ENCODE peak calls at places on chromosome 11, in four cellular contexts. D is tibial nerve, E is neuronal stem cell, Y is H9. P is an unnamed sample.

GRCh38 chr11:72039108-72039850 is 40.6 kb downstream of the IL18BP start:
- DNase-seq in D (no peak), E (no peak), Y (no peak), P (no peak)

GRCh38 chr11:914204-914603 is 3.6 kb upstream of the CHID1 start:
- DNase-seq in D (no peak), E (no peak), Y (no peak), P (no peak)

GRCh38 chr11:102430158-102430836 is 22.3 kb downstream of the TMEM123 start:
- DNase-seq in D (no peak), E (no peak), Y (no peak), P (no peak)

GRCh38 chr11:118342503-118343161 is at the start of gene CD3D:
- DNase-seq in D (no peak), E (no peak), Y (no peak), P (peak; percentile 72)

GRCh38 chr11:86606270-86606848 is 66.1 kb downstream of the ME3 start:
- DNase-seq in D (no peak), E (no peak), Y (no peak), P (no peak)

GRCh38 chr11:1567052-1567720 is 4.9 kb downstream of the DUSP8 start:
- DNase-seq in D (no peak), E (no peak), Y (peak; percentile 24), P (no peak)

GRCh38 chr11:44737686-44738085 is 10.9 kb downstream of the TSPAN18 start:
- DNase-seq in D (no peak), E (no peak), Y (no peak), P (no peak)

GRCh38 chr11:127627629-127628462 is 627.3 kb upstream of the KIRREL3 start:
- DNase-seq in D (no peak), E (no peak), Y (no peak), P (no peak)

GRCh38 chr11:43825217-43825816 is 55.3 kb upstream of the ALKBH3 start:
- DNase-seq in D (peak; percentile 25), E (no peak), Y (no peak), P (no peak)

GRCh38 chr11:102911758-102912481 is 37.1 kb upstream of the MMP12 start:
- DNase-seq in D (no peak), E (no peak), Y (peak; percentile 49), P (no peak)

GRCh38 chr11:119338946-119339580 is 1.6 kb downstream of the C1QTNF5 start:
- DNase-seq in D (no peak), E (no peak), Y (peak; percentile 40), P (no peak)

GRCh38 chr11:2585566-2586090 is 114.2 kb downstream of the KCNQ1OT1 start:
- DNase-seq in D (no peak), E (no peak), Y (no peak), P (no peak)

GRCh38 chr11:129279326-129280026 is 87.4 kb upstream of the ARHGAP32 start:
- DNase-seq in D (peak; percentile 51), E (peak; percentile 79), Y (peak; percentile 81), P (peak; percentile 64)

GRCh38 chr11:61123775-61124571 is 21.7 kb downstream of the CD5 start:
- DNase-seq in D (no peak), E (no peak), Y (no peak), P (no peak)

GRCh38 chr11:8213390-8213789 is 44.6 kb upstream of the RIC3 start:
- DNase-seq in D (no peak), E (no peak), Y (no peak), P (no peak)

GRCh38 chr11:68053981-68054812 is 15.4 kb downstream of the TCIRG1 start:
- DNase-seq in D (no peak), E (no peak), Y (no peak), P (no peak)

GRCh38 chr11:124629961-124630360 is 7.3 kb downstream of the TBRG1 start:
- DNase-seq in D (no peak), E (no peak), Y (no peak), P (no peak)

GRCh38 chr11:3830088-3830487 is 10.7 kb downstream of the RHOG start:
- DNase-seq in D (no peak), E (no peak), Y (no peak), P (no peak)

GRCh38 chr11:93497575-93497974 is 45.6 kb downstream of the SMCO4 start:
- DNase-seq in D (no peak), E (no peak), Y (no peak), P (no peak)

GRCh38 chr11:74932797-74933196 is 16.1 kb downstream of the XRRA1 start:
- DNase-seq in D (no peak), E (no peak), Y (no peak), P (no peak)

GRCh38 chr11:37929100-37929649 is 1331.1 kb upstream of the RAG2 start:
- DNase-seq in D (no peak), E (no peak), Y (no peak), P (no peak)

GRCh38 chr11:14892036-14892556 is at the start of gene CYP2R1:
- DNase-seq in D (peak; percentile 92), E (peak; percentile 85), Y (peak; percentile 99), P (peak; percentile 81)

GRCh38 chr11:99818991-99819390 is 798.2 kb downstream of the CNTN5 start:
- DNase-seq in D (no peak), E (no peak), Y (no peak), P (no peak)

GRCh38 chr11:97557399-97557798 is 1167.6 kb downstream of the JRKL start:
- DNase-seq in D (no peak), E (no peak), Y (no peak), P (no peak)

GRCh38 chr11:33376331-33377099 is 119.3 kb downstream of the HIPK3 start:
- DNase-seq in D (no peak), E (peak; percentile 11), Y (peak; percentile 59), P (no peak)

GRCh38 chr11:43732225-43732624 is 51.7 kb downstream of the HSD17B12 start:
- DNase-seq in D (no peak), E (no peak), Y (no peak), P (no peak)

GRCh38 chr11:12090761-12091261 is 19.6 kb upstream of the MICAL2 start:
- DNase-seq in D (no peak), E (no peak), Y (no peak), P (no peak)

GRCh38 chr11:73236879-73237278 is 18.8 kb downstream of the P2RY2 start:
- DNase-seq in D (peak; percentile 50), E (peak; percentile 62), Y (peak; percentile 80), P (no peak)

GRCh38 chr11:2466869-2467694 is 22.3 kb downstream of the KCNQ1 start:
- DNase-seq in D (no peak), E (no peak), Y (no peak), P (peak; percentile 31)

GRCh38 chr11:74465291-74465708 is 2.0 kb downstream of the KCNE3 start:
- DNase-seq in D (no peak), E (no peak), Y (no peak), P (no peak)

GRCh38 chr11:1338201-1339065 is 29.0 kb upstream of the TOLLIP start:
- DNase-seq in D (no peak), E (no peak), Y (no peak), P (no peak)

GRCh38 chr11:3382613-3383275 is 3.8 kb upstream of the ZNF195 start:
- DNase-seq in D (no peak), E (no peak), Y (no peak), P (no peak)

GRCh38 chr11:119786431-119787073 is 57.6 kb upstream of the NECTIN1 start:
- DNase-seq in D (no peak), E (no peak), Y (no peak), P (no peak)

GRCh38 chr11:537622-538430 is 499 bp downstream of the LRRC56 start:
- DNase-seq in D (no peak), E (no peak), Y (no peak), P (no peak)

GRCh38 chr11:43583548-43583947 is 97.0 kb upstream of the HSD17B12 start:
- DNase-seq in D (no peak), E (no peak), Y (no peak), P (no peak)

GRCh38 chr11:122656073-122656630 is 630 bp downstream of the UBASH3B start:
- DNase-seq in D (peak; percentile 11), E (peak; percentile 59), Y (peak; percentile 54), P (peak; percentile 56)

GRCh38 chr11:119041821-119042514 is 11.3 kb upstream of the SLC37A4 start:
- DNase-seq in D (no peak), E (no peak), Y (no peak), P (no peak)

GRCh38 chr11:123653997-123654565 is 343 bp downstream of the SCN3B start:
- DNase-seq in D (no peak), E (peak; percentile 67), Y (peak; percentile 66), P (no peak)

GRCh38 chr11:134761361-134761760 is 349.3 kb upstream of the B3GAT1 start:
- DNase-seq in D (no peak), E (no peak), Y (peak; percentile 17), P (no peak)

GRCh38 chr11:134667505-134667904 is 255.5 kb upstream of the B3GAT1 start:
- DNase-seq in D (no peak), E (no peak), Y (no peak), P (no peak)

DNA sequence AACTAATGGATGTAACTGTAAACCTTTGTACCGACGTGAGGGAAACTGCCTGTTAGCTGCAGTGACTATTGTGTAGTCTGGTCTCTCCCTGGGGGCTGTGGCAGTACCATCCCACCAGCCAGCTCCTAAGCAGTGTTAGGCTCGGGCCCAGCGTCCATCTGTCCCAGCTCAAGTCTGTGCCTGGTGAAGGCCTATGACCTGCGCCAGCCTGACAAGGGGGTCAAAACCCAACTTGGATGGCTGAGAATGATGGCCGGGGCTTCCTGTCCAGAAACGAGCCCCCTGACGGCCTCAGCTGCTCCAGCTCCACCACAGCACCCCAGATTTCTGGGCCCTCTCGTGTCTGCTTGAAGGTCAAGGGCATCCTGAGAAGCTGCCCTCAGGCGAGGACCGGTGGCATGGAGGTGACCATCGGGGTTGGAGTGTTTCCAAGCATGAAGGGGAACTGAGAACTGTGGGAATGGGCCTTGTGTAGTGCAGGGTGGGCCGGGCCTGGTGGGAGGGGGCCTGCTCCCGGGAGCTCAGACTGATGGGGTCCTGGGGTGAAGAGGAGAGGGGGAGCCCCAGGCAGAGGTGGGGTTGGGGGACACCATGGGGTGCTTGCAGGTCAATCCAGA is 14.3 kb upstream of the SPI1 start:
- DNase-seq in D (no peak), E (no peak), Y (no peak), P (no peak)
- H3K27ac ChIP-seq in D (peak overlapping the region; percentile 80), E (no peak overlapping the region), Y (no peak overlapping the region), P (peak overlapping the region; percentile 79)

GRCh38 chr11:76769645-76770586 is 13.2 kb upstream of the TSKU start:
- DNase-seq in D (no peak), E (no peak), Y (no peak), P (no peak)
- H3K4me1 ChIP-seq in D (peaks cover 62% of the 10 kb centered on the region), E (peaks cover 23% of the 10 kb centered on the region), Y (peaks cover 2% of the 10 kb centered on the region), P (peaks cover 14% of the 10 kb centered on the region)

DNA sequence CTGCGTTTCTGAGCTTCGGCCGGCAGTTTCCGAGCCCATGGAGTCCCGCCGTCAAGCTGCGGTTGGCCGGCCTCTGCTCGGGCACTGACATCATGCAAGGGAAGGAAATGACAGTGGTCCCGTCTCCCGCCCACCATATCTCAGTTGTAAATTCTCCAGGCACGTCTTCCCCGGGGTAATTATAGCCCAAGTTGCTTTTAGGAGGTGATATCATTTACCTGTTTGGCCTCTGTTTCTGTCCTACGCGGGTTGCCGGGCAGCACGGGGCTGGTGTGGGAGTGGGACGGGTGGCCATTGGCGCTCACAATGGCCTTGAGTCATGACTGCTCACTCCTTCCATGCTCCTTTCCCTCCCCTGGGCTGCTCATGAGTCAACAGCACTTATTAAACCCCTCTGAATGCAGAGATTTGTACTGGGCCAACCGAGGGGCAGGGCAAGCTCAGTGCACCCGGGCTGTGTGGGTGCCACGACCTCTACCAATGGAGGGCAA is 4.2 kb upstream of the ANO1 start:
- DNase-seq in D (no peak), E (no peak), Y (peak; percentile 38), P (no peak)
- H3K27me3 ChIP-seq in D (peaks cover 59% of the 10 kb centered on the region), E (peaks cover 22% of the 10 kb centered on the region), Y (peaks cover 12% of the 10 kb centered on the region), P (peaks cover 3% of the 10 kb centered on the region)

GRCh38 chr11:95451261-95451660 is 220.3 kb upstream of the SESN3 start:
- DNase-seq in D (no peak), E (no peak), Y (no peak), P (no peak)
- H3K27ac ChIP-seq in D (peak overlapping the region; percentile 3), E (no peak overlapping the region), Y (no peak overlapping the region), P (no peak overlapping the region)

P was measured in CD8-positive, alpha-beta memory T cell.